ENCODE peak calls at places on chromosomes 12 and 14, in five cellular contexts. One of them, this sample, is unnamed.

GRCh38 chr12:26460361-26460760 is 265.0 kb downstream of the SSPN start:
- DNase-seq in CD8-positive, alpha-beta T cell: no peak
- DNase-seq in psoas muscle: no peak
- DNase-seq in body of pancreas: no peak
- DNase-seq in AG04450: no peak
- DNase-seq in this sample: no peak

GRCh38 chr12:58521796-58522195 is 398.5 kb downstream of the LRIG3 start:
- DNase-seq in AG04450: no peak
- DNase-seq in CD8-positive, alpha-beta T cell: no peak
- DNase-seq in psoas muscle: no peak
- DNase-seq in body of pancreas: no peak
- DNase-seq in this sample: no peak

GRCh38 chr12:122356192-122356635 is 66.3 kb downstream of the CLIP1 start:
- DNase-seq in body of pancreas: no peak
- DNase-seq in CD8-positive, alpha-beta T cell: peak
- DNase-seq in AG04450: peak
- DNase-seq in psoas muscle: no peak
- DNase-seq in this sample: peak

GRCh38 chr12:18264581-18265075 is 3.3 kb downstream of the PIK3C2G start:
- DNase-seq in CD8-positive, alpha-beta T cell: no peak
- DNase-seq in AG04450: no peak
- DNase-seq in psoas muscle: no peak
- DNase-seq in body of pancreas: no peak
- DNase-seq in this sample: no peak

GRCh38 chr14:23366163-23366921 is 1.4 kb upstream of the EFS start:
- DNase-seq in CD8-positive, alpha-beta T cell: no peak
- DNase-seq in psoas muscle: peak
- DNase-seq in AG04450: peak
- DNase-seq in body of pancreas: no peak
- DNase-seq in this sample: no peak

GRCh38 chr12:120669055-120669828 is 17.7 kb upstream of the MLEC start:
- DNase-seq in AG04450: no peak
- DNase-seq in CD8-positive, alpha-beta T cell: no peak
- DNase-seq in psoas muscle: peak
- DNase-seq in body of pancreas: peak
- DNase-seq in this sample: no peak

GRCh38 chr14:69326611-69327010 is 66.7 kb downstream of the GALNT16 start:
- DNase-seq in CD8-positive, alpha-beta T cell: no peak
- DNase-seq in psoas muscle: no peak
- DNase-seq in AG04450: no peak
- DNase-seq in body of pancreas: no peak
- DNase-seq in this sample: no peak

GRCh38 chr12:57590892-57591566 is at the start of gene PIP4K2C:
- DNase-seq in AG04450: no peak
- DNase-seq in psoas muscle: peak
- DNase-seq in body of pancreas: peak
- DNase-seq in CD8-positive, alpha-beta T cell: peak
- DNase-seq in this sample: peak

GRCh38 chr14:91047174-91047753 is 13.2 kb downstream of the RPS6KA5 start:
- DNase-seq in CD8-positive, alpha-beta T cell: no peak
- DNase-seq in psoas muscle: no peak
- DNase-seq in AG04450: no peak
- DNase-seq in body of pancreas: no peak
- DNase-seq in this sample: no peak

GRCh38 chr14:76348898-76349297 is 27.0 kb upstream of the ESRRB start:
- DNase-seq in CD8-positive, alpha-beta T cell: no peak
- DNase-seq in body of pancreas: no peak
- DNase-seq in psoas muscle: peak
- DNase-seq in AG04450: no peak
- DNase-seq in this sample: no peak

GRCh38 chr12:99920561-99920960 is 64.2 kb downstream of the ANKS1B start:
- DNase-seq in AG04450: no peak
- DNase-seq in body of pancreas: no peak
- DNase-seq in CD8-positive, alpha-beta T cell: no peak
- DNase-seq in psoas muscle: no peak
- DNase-seq in this sample: no peak

GRCh38 chr12:5796171-5797091 is 148.6 kb downstream of the ANO2 start:
- DNase-seq in AG04450: no peak
- DNase-seq in psoas muscle: no peak
- DNase-seq in CD8-positive, alpha-beta T cell: no peak
- DNase-seq in body of pancreas: peak
- DNase-seq in this sample: no peak

GRCh38 chr12:124428136-124428791 is 133.4 kb downstream of the RFLNA start:
- DNase-seq in psoas muscle: peak
- DNase-seq in CD8-positive, alpha-beta T cell: no peak
- DNase-seq in body of pancreas: peak
- DNase-seq in AG04450: peak
- DNase-seq in this sample: no peak

GRCh38 chr14:76768201-76768656 is 7.0 kb downstream of the VASH1 start:
- DNase-seq in AG04450: no peak
- DNase-seq in CD8-positive, alpha-beta T cell: peak
- DNase-seq in body of pancreas: peak
- DNase-seq in psoas muscle: peak
- DNase-seq in this sample: peak

DNA sequence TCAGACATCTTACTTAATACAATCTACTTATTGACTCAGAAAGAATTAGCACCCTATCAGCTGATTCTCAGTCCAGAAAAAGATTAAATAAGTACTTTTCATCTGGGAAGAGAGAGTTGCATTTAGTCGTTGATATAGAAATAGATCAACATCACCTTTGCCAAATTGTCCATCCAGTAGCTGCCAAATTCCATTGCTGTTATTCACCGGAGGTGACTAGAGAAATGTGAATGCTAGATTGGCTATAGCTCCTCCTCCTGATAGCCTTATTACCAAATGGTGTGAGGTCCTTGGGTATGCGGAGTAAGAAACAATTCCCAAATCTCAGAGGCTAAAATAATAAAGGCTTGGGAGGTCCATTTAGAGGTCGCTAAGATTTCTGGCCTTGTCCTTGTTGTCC is 723.3 kb upstream of the FLRT2 start:
- DNase-seq in CD8-positive, alpha-beta T cell: no peak
- DNase-seq in AG04450: no peak
- DNase-seq in body of pancreas: no peak
- DNase-seq in psoas muscle: no peak
- DNase-seq in this sample: no peak
- H3K27ac ChIP-seq in CD8-positive, alpha-beta T cell: no peak
- H3K27ac ChIP-seq in AG04450: no peak
- H3K27ac ChIP-seq in body of pancreas: no peak
- H3K27ac ChIP-seq in psoas muscle: no peak
- H3K27ac ChIP-seq in this sample: no peak

GRCh38 chr12:79938843-79939242 is 3.9 kb upstream of the PPP1R12A start:
- DNase-seq in AG04450: no peak
- DNase-seq in CD8-positive, alpha-beta T cell: no peak
- DNase-seq in psoas muscle: no peak
- DNase-seq in body of pancreas: no peak
- DNase-seq in this sample: no peak

GRCh38 chr12:79934309-79935020 is 432 bp downstream of the PPP1R12A start:
- DNase-seq in body of pancreas: no peak
- DNase-seq in AG04450: no peak
- DNase-seq in CD8-positive, alpha-beta T cell: peak
- DNase-seq in psoas muscle: no peak
- DNase-seq in this sample: peak

GRCh38 chr12:79935624-79936040 is 735 bp upstream of the PPP1R12A start:
- DNase-seq in AG04450: no peak
- DNase-seq in body of pancreas: no peak
- DNase-seq in psoas muscle: no peak
- DNase-seq in CD8-positive, alpha-beta T cell: no peak
- DNase-seq in this sample: no peak

GRCh38 chr12:79935021-79935623 is at the start of gene PPP1R12A:
- DNase-seq in AG04450: peak
- DNase-seq in CD8-positive, alpha-beta T cell: peak
- DNase-seq in body of pancreas: peak
- DNase-seq in psoas muscle: peak
- DNase-seq in this sample: peak

DNA sequence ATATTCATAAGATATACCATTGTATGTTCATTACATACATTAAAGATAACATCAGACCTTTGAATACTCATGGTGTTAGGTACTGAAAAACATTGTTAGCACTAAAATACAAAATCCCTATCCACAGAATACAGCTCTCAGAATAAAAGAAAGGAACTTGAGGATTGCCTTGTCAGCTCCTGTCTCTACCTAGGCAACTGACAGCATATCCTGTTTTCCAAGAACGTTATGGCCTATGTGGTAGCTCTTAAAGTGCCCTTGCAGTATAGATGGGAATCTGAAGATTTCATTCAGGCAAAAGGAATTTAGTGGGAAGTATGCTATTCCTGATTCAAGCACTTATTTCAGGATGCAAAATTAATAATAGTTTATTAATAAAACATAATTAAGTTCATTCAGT is 1.8 kb upstream of the PPP1R12A start:
- DNase-seq in psoas muscle: no peak
- DNase-seq in CD8-positive, alpha-beta T cell: no peak
- DNase-seq in AG04450: no peak
- DNase-seq in body of pancreas: no peak
- DNase-seq in this sample: no peak
- H3K4me3 ChIP-seq in psoas muscle: peak
- H3K4me3 ChIP-seq in CD8-positive, alpha-beta T cell: no peak
- H3K4me3 ChIP-seq in AG04450: peak
- H3K4me3 ChIP-seq in body of pancreas: no peak
- H3K4me3 ChIP-seq in this sample: no peak

DNA sequence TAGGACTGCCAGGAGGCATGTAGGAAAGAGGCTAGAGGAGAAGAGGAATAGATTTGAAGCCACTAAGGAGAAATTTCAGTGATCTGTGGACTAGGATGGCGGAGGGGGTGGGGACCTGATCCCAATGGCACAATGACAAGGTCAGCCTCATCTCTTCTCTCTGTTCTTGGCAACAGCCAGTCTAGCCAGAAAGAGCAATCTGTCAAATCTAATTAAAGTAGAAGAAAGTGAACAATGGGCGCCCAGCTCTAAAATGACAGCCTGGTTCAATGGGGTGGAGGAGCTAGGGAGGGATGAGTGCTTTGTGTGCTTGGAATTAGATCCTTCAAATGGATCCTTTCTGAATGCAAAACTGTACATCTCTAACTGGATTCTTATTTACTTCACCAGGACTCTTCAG is 37.2 kb upstream of the TUBA1C start:
- DNase-seq in CD8-positive, alpha-beta T cell: no peak
- DNase-seq in AG04450: no peak
- DNase-seq in psoas muscle: no peak
- DNase-seq in body of pancreas: no peak
- DNase-seq in this sample: no peak
- H3K27ac ChIP-seq in CD8-positive, alpha-beta T cell: no peak
- H3K27ac ChIP-seq in AG04450: no peak
- H3K27ac ChIP-seq in psoas muscle: no peak
- H3K27ac ChIP-seq in body of pancreas: no peak
- H3K27ac ChIP-seq in this sample: no peak

GRCh38 chr12:91778938-91779400 is 366.7 kb downstream of the BTG1 start:
- DNase-seq in CD8-positive, alpha-beta T cell: peak
- DNase-seq in psoas muscle: peak
- DNase-seq in body of pancreas: peak
- DNase-seq in AG04450: peak
- DNase-seq in this sample: peak
- H3K4me3 ChIP-seq in CD8-positive, alpha-beta T cell: peak
- H3K4me3 ChIP-seq in psoas muscle: no peak
- H3K4me3 ChIP-seq in body of pancreas: no peak
- H3K4me3 ChIP-seq in AG04450: no peak
- H3K4me3 ChIP-seq in this sample: peak

DNA sequence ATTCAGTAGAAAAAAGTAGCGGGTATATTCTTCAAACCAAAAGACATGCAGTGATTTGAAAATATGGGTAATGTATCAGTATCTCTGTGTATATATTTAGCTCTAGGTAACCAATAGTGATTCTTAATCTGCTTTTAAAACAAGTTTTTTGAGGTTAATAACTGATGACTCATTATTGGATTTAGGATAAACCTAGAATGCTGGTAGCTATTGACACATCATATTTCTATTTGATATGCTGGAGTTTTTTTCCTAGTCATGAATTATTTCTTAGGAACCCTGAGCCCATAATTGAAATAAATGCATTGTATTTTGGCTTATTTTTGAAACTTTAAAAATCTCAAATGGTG is 15.5 kb downstream of the ARF6 start:
- DNase-seq in CD8-positive, alpha-beta T cell: no peak
- DNase-seq in body of pancreas: no peak
- DNase-seq in psoas muscle: no peak
- DNase-seq in AG04450: no peak
- DNase-seq in this sample: no peak
- H3K27ac ChIP-seq in CD8-positive, alpha-beta T cell: no peak
- H3K27ac ChIP-seq in body of pancreas: no peak
- H3K27ac ChIP-seq in psoas muscle: peak
- H3K27ac ChIP-seq in AG04450: no peak
- H3K27ac ChIP-seq in this sample: no peak

DNA sequence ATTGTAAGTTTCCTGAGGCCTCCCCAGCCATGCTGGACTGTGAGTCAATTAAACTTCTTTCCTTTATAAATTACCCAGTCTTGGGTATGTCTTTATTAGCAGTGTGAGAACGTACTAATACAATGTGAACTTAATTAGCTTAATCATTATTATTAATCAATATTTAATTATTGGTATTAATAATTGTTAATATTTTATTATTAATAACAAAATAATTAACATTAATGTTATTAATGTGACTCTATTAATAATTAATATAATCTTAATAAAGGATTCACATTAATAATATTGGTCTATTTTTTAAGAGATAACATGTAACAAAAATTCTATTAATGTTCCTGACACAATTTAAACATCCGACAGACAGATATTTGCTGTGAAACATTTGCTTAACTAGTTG is 164.9 kb upstream of the ATF7IP start:
- DNase-seq in body of pancreas: no peak
- DNase-seq in psoas muscle: no peak
- DNase-seq in CD8-positive, alpha-beta T cell: no peak
- DNase-seq in AG04450: no peak
- DNase-seq in this sample: no peak
- H3K4me3 ChIP-seq in body of pancreas: no peak
- H3K4me3 ChIP-seq in psoas muscle: no peak
- H3K4me3 ChIP-seq in CD8-positive, alpha-beta T cell: no peak
- H3K4me3 ChIP-seq in AG04450: no peak
- H3K4me3 ChIP-seq in this sample: no peak